ENCODE peak calls at places on chromosome 9, in seven cellular contexts. One of them, this sample, is unnamed.

GRCh38 chr9:134642385-134643181 is 980 bp downstream of the COL5A1 start:
- DNase-seq in hepatocyte: peak; percentile 68
- DNase-seq in PC-3: peak; percentile 18
- DNase-seq in GM23338: peak; percentile 69
- DNase-seq in GM23248: peak; percentile 89
- DNase-seq in SK-N-SH: peak; percentile 66
- DNase-seq in HCT116: no peak
- DNase-seq in this sample: no peak

GRCh38 chr9:111148390-111148993 is 110.2 kb upstream of the LPAR1 start:
- DNase-seq in hepatocyte: no peak
- DNase-seq in PC-3: no peak
- DNase-seq in GM23338: no peak
- DNase-seq in GM23248: peak; percentile 52
- DNase-seq in SK-N-SH: peak; percentile 17
- DNase-seq in HCT116: no peak
- DNase-seq in this sample: no peak

GRCh38 chr9:88682431-88682831 is 147.5 kb downstream of the NXNL2 start:
- DNase-seq in hepatocyte: peak; percentile 23
- DNase-seq in PC-3: no peak
- DNase-seq in GM23338: no peak
- DNase-seq in GM23248: no peak
- DNase-seq in SK-N-SH: no peak
- DNase-seq in HCT116: no peak
- DNase-seq in this sample: no peak

GRCh38 chr9:34555002-34555348 is 32.2 kb upstream of the ENHO start:
- DNase-seq in hepatocyte: peak; percentile 82
- DNase-seq in PC-3: no peak
- DNase-seq in GM23338: no peak
- DNase-seq in GM23248: no peak
- DNase-seq in SK-N-SH: peak; percentile 83
- DNase-seq in HCT116: no peak
- DNase-seq in this sample: no peak

GRCh38 chr9:76911971-76912370 is 6.1 kb upstream of the PRUNE2 start:
- DNase-seq in hepatocyte: no peak
- DNase-seq in PC-3: peak; percentile 65
- DNase-seq in GM23338: no peak
- DNase-seq in GM23248: no peak
- DNase-seq in SK-N-SH: no peak
- DNase-seq in HCT116: peak; percentile 7
- DNase-seq in this sample: no peak

GRCh38 chr9:4553951-4554381 is 63.7 kb downstream of the SLC1A1 start:
- DNase-seq in hepatocyte: no peak
- DNase-seq in PC-3: peak; percentile 7
- DNase-seq in GM23338: no peak
- DNase-seq in GM23248: peak; percentile 49
- DNase-seq in SK-N-SH: no peak
- DNase-seq in HCT116: no peak
- DNase-seq in this sample: no peak

GRCh38 chr9:96048954-96049831 is 173.7 kb downstream of the ERCC6L2 start:
- DNase-seq in hepatocyte: no peak
- DNase-seq in PC-3: no peak
- DNase-seq in GM23338: no peak
- DNase-seq in GM23248: no peak
- DNase-seq in SK-N-SH: no peak
- DNase-seq in HCT116: no peak
- DNase-seq in this sample: no peak

GRCh38 chr9:73179594-73179993 is 27.9 kb downstream of the ANXA1 start:
- DNase-seq in hepatocyte: peak; percentile 17
- DNase-seq in PC-3: peak; percentile 94
- DNase-seq in GM23338: no peak
- DNase-seq in GM23248: peak; percentile 58
- DNase-seq in SK-N-SH: no peak
- DNase-seq in HCT116: peak; percentile 69
- DNase-seq in this sample: no peak

GRCh38 chr9:96777539-96777864 is 385 bp downstream of the ZNF510 start:
- DNase-seq in hepatocyte: no peak
- DNase-seq in PC-3: no peak
- DNase-seq in GM23338: peak; percentile 77
- DNase-seq in GM23248: no peak
- DNase-seq in SK-N-SH: no peak
- DNase-seq in HCT116: no peak
- DNase-seq in this sample: no peak

GRCh38 chr9:78559449-78559885 is 262.5 kb downstream of the PSAT1 start:
- DNase-seq in hepatocyte: no peak
- DNase-seq in PC-3: peak; percentile 60
- DNase-seq in GM23338: no peak
- DNase-seq in GM23248: peak; percentile 60
- DNase-seq in SK-N-SH: no peak
- DNase-seq in HCT116: no peak
- DNase-seq in this sample: no peak

GRCh38 chr9:13769006-13769405 is 489.5 kb upstream of the MPDZ start:
- DNase-seq in hepatocyte: no peak
- DNase-seq in PC-3: no peak
- DNase-seq in GM23338: no peak
- DNase-seq in GM23248: no peak
- DNase-seq in SK-N-SH: no peak
- DNase-seq in HCT116: no peak
- DNase-seq in this sample: no peak

GRCh38 chr9:105887679-105888078 is 193.3 kb downstream of the TMEM38B start:
- DNase-seq in hepatocyte: no peak
- DNase-seq in PC-3: no peak
- DNase-seq in GM23338: no peak
- DNase-seq in GM23248: no peak
- DNase-seq in SK-N-SH: no peak
- DNase-seq in HCT116: no peak
- DNase-seq in this sample: no peak

GRCh38 chr9:133477992-133478850 is 678 bp downstream of the SLC2A6 start:
- DNase-seq in hepatocyte: peak; percentile 58
- DNase-seq in PC-3: peak; percentile 8
- DNase-seq in GM23338: peak; percentile 72
- DNase-seq in GM23248: peak; percentile 59
- DNase-seq in SK-N-SH: no peak
- DNase-seq in HCT116: no peak
- DNase-seq in this sample: peak; percentile 82

GRCh38 chr9:133563286-133564213 is 29.0 kb downstream of the ADAMTSL2 start:
- DNase-seq in hepatocyte: peak; percentile 75
- DNase-seq in PC-3: peak; percentile 16
- DNase-seq in GM23338: no peak
- DNase-seq in GM23248: peak; percentile 40
- DNase-seq in SK-N-SH: peak; percentile 75
- DNase-seq in HCT116: no peak
- DNase-seq in this sample: no peak

GRCh38 chr9:71761938-71762353 is 6.4 kb downstream of the CEMIP2 start:
- DNase-seq in hepatocyte: peak; percentile 43
- DNase-seq in PC-3: peak; percentile 10
- DNase-seq in GM23338: no peak
- DNase-seq in GM23248: no peak
- DNase-seq in SK-N-SH: no peak
- DNase-seq in HCT116: no peak
- DNase-seq in this sample: no peak

GRCh38 chr9:99601506-99601905 is 220.2 kb upstream of the NR4A3 start:
- DNase-seq in hepatocyte: peak; percentile 14
- DNase-seq in PC-3: no peak
- DNase-seq in GM23338: no peak
- DNase-seq in GM23248: no peak
- DNase-seq in SK-N-SH: no peak
- DNase-seq in HCT116: no peak
- DNase-seq in this sample: no peak

GRCh38 chr9:106143781-106144180 is 449.4 kb downstream of the TMEM38B start:
- DNase-seq in hepatocyte: no peak
- DNase-seq in PC-3: no peak
- DNase-seq in GM23338: peak; percentile 32
- DNase-seq in GM23248: no peak
- DNase-seq in SK-N-SH: no peak
- DNase-seq in HCT116: no peak
- DNase-seq in this sample: no peak

GRCh38 chr9:133884907-133885744 is 107.0 kb downstream of the VAV2 start:
- DNase-seq in hepatocyte: no peak
- DNase-seq in PC-3: no peak
- DNase-seq in GM23338: no peak
- DNase-seq in GM23248: no peak
- DNase-seq in SK-N-SH: no peak
- DNase-seq in HCT116: no peak
- DNase-seq in this sample: no peak

GRCh38 chr9:133826289-133827085 is 88.3 kb upstream of the SARDH start:
- DNase-seq in hepatocyte: no peak
- DNase-seq in PC-3: no peak
- DNase-seq in GM23338: no peak
- DNase-seq in GM23248: no peak
- DNase-seq in SK-N-SH: peak; percentile 76
- DNase-seq in HCT116: no peak
- DNase-seq in this sample: no peak

GRCh38 chr9:127535834-127536233 is 76.2 kb upstream of the STXBP1 start:
- DNase-seq in hepatocyte: no peak
- DNase-seq in PC-3: no peak
- DNase-seq in GM23338: no peak
- DNase-seq in GM23248: peak; percentile 88
- DNase-seq in SK-N-SH: no peak
- DNase-seq in HCT116: no peak
- DNase-seq in this sample: no peak

DNA sequence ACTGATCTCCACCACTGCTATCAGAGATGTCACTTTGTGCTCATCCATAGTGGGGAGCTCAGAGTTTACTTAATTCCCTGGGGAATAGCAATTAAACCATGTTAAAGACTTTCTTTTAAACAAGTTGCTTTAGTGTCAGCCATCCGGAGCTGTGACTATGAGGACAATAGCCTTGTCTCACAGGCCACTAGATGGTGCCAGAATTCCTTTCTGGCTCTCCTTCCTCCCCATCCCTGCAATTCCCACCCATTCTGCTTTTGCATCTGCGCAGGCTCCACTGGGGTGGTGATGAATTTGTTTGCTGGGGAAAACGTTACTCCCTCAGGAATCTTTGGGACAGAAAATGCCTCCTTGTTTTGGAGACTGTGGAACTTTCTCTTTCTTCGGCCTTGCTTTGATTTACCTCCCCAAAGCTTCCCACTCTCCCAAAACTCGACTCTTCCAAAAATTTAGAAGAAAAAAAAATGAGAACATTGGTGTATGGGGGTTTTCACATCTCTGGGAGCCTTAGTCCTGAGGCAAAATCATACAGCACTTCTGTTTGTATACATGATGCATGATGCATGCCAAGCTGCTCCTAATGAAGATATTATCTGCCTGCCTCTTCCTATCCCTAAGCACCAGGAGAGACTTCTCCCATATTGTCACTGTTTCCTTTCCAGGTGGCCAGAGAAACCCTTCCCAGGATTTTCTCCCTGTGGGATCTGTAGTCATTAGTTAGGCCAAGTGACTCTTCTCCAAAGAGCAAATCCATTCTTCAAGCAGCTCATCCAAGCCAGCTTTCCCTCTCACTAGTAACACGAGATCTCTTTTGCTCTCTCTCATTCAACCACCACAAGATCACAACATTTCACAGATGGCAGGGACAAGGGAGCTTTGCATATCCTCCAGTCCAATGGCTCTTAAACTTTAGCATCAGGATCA is 466.1 kb downstream of the TLR4 start:
- DNase-seq in hepatocyte: peak; percentile 73
- DNase-seq in PC-3: peak; percentile 31
- DNase-seq in GM23338: peak; percentile 82
- DNase-seq in GM23248: peak; percentile 69
- DNase-seq in SK-N-SH: peak; percentile 57
- DNase-seq in HCT116: no peak
- DNase-seq in this sample: peak; percentile 16
- TF ChIP-seq EZH2phosphoT487 in hepatocyte: no peak
- TF ChIP-seq EZH2phosphoT487 in PC-3: no peak
- TF ChIP-seq EZH2phosphoT487 in GM23338: no peak
- TF ChIP-seq EZH2phosphoT487 in GM23248: no peak
- TF ChIP-seq EZH2phosphoT487 in SK-N-SH: no peak
- TF ChIP-seq EZH2phosphoT487 in HCT116: no peak
- TF ChIP-seq EZH2phosphoT487 in this sample: no peak

GRCh38 chr9:79654591-79654990 is 82.8 kb downstream of the TLE4 start:
- DNase-seq in hepatocyte: no peak
- DNase-seq in PC-3: peak; percentile 17
- DNase-seq in GM23338: no peak
- DNase-seq in GM23248: no peak
- DNase-seq in SK-N-SH: no peak
- DNase-seq in HCT116: no peak
- DNase-seq in this sample: no peak

GRCh38 chr9:79651251-79651795 is 79.6 kb downstream of the TLE4 start:
- DNase-seq in hepatocyte: no peak
- DNase-seq in PC-3: no peak
- DNase-seq in GM23338: peak; percentile 50
- DNase-seq in GM23248: no peak
- DNase-seq in SK-N-SH: no peak
- DNase-seq in HCT116: no peak
- DNase-seq in this sample: no peak

GRCh38 chr9:79656127-79656526 is 84.4 kb downstream of the TLE4 start:
- DNase-seq in hepatocyte: no peak
- DNase-seq in PC-3: no peak
- DNase-seq in GM23338: no peak
- DNase-seq in GM23248: no peak
- DNase-seq in SK-N-SH: peak; percentile 54
- DNase-seq in HCT116: no peak
- DNase-seq in this sample: no peak

GRCh38 chr9:79655571-79655970 is 83.8 kb downstream of the TLE4 start:
- DNase-seq in hepatocyte: no peak
- DNase-seq in PC-3: no peak
- DNase-seq in GM23338: no peak
- DNase-seq in GM23248: no peak
- DNase-seq in SK-N-SH: no peak
- DNase-seq in HCT116: no peak
- DNase-seq in this sample: no peak

DNA sequence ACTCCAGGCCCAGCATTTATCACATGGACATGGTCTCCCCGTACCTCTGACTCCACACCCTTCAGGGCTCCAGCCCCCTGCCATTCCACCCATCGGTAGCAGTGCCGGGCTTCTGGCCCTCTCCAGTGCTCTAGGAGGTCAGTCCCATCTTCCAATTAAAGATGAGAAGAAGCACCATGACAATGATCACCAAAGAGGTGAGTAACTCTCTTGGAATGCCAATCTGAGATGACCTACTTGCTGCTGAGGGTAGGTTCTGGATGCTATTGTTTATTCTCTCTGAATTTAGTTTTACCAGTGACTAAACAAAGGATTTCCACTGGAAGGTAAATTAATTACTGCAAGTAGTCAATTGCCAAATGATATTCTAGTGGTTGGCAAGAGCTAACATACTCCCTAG is 80.8 kb downstream of the TLE4 start:
- DNase-seq in hepatocyte: no peak
- DNase-seq in PC-3: peak; percentile 41
- DNase-seq in GM23338: no peak
- DNase-seq in GM23248: peak; percentile 24
- DNase-seq in SK-N-SH: no peak
- DNase-seq in HCT116: no peak
- DNase-seq in this sample: no peak
- TF ChIP-seq EZH2phosphoT487 in hepatocyte: no peak
- TF ChIP-seq EZH2phosphoT487 in PC-3: no peak
- TF ChIP-seq EZH2phosphoT487 in GM23338: no peak
- TF ChIP-seq EZH2phosphoT487 in GM23248: no peak
- TF ChIP-seq EZH2phosphoT487 in SK-N-SH: no peak
- TF ChIP-seq EZH2phosphoT487 in HCT116: no peak
- TF ChIP-seq EZH2phosphoT487 in this sample: no peak

GRCh38 chr9:38414040-38414723 is 10.1 kb downstream of the IGFBPL1 start:
- DNase-seq in hepatocyte: no peak
- DNase-seq in PC-3: no peak
- DNase-seq in GM23338: no peak
- DNase-seq in GM23248: no peak
- DNase-seq in SK-N-SH: no peak
- DNase-seq in HCT116: no peak
- DNase-seq in this sample: no peak
- TF ChIP-seq EZH2phosphoT487 in hepatocyte: no peak
- TF ChIP-seq EZH2phosphoT487 in PC-3: no peak
- TF ChIP-seq EZH2phosphoT487 in GM23338: no peak
- TF ChIP-seq EZH2phosphoT487 in GM23248: no peak
- TF ChIP-seq EZH2phosphoT487 in SK-N-SH: no peak
- TF ChIP-seq EZH2phosphoT487 in HCT116: no peak
- TF ChIP-seq EZH2phosphoT487 in this sample: no peak

GRCh38 chr9:120323125-120323524 is 256.8 kb downstream of the CDK5RAP2 start:
- DNase-seq in hepatocyte: no peak
- DNase-seq in PC-3: no peak
- DNase-seq in GM23338: no peak
- DNase-seq in GM23248: no peak
- DNase-seq in SK-N-SH: no peak
- DNase-seq in HCT116: no peak
- DNase-seq in this sample: no peak
- TF ChIP-seq EZH2phosphoT487 in hepatocyte: no peak
- TF ChIP-seq EZH2phosphoT487 in PC-3: no peak
- TF ChIP-seq EZH2phosphoT487 in GM23338: no peak
- TF ChIP-seq EZH2phosphoT487 in GM23248: no peak
- TF ChIP-seq EZH2phosphoT487 in SK-N-SH: no peak
- TF ChIP-seq EZH2phosphoT487 in HCT116: no peak
- TF ChIP-seq EZH2phosphoT487 in this sample: no peak

This sample was measured in OCI-LY7.